ENCODE peak calls at places on chromosomes 7 and 10, in five cellular contexts. W, E, N, C and M are unnamed samples.
A peak's percentile ranks its signal among the peaks of the same experiment; 100 is the strongest.

GRCh38 chr7:45978010-45978681 is 57.1 kb upstream of the IGFBP3 start:
- DNase-seq in W (peak; percentile 95), E (peak; percentile 35), N (peak; percentile 12), C (no peak), M (no peak)

GRCh38 chr7:155090647-155091046 is 20.5 kb downstream of the HTR5A start:
- DNase-seq in W (no peak), E (no peak), N (no peak), C (no peak), M (no peak)

GRCh38 chr10:100009793-100010676 is at the start of gene DNMBP:
- DNase-seq in W (no peak), E (peak; percentile 94), N (peak; percentile 31), C (peak; percentile 94), M (no peak)

GRCh38 chr10:31020128-31020527 is 11.5 kb downstream of the ZNF438 start:
- DNase-seq in W (no peak), E (no peak), N (no peak), C (no peak), M (no peak)

GRCh38 chr7:96052860-96053452 is 268.9 kb downstream of the SLC25A13 start:
- DNase-seq in W (no peak), E (no peak), N (peak; percentile 89), C (no peak), M (no peak)

GRCh38 chr7:154566877-154567276 is 436.0 kb downstream of the PAXIP1 start:
- DNase-seq in W (no peak), E (no peak), N (no peak), C (no peak), M (no peak)

GRCh38 chr10:88116491-88116890 is 253.1 kb downstream of the PTEN start:
- DNase-seq in W (no peak), E (no peak), N (no peak), C (peak; percentile 27), M (no peak)

GRCh38 chr7:924541-925231 is 29.8 kb downstream of the ADAP1 start:
- DNase-seq in W (no peak), E (no peak), N (no peak), C (no peak), M (no peak)

GRCh38 chr7:43071604-43072003 is 40.8 kb upstream of the HECW1 start:
- DNase-seq in W (no peak), E (no peak), N (no peak), C (peak; percentile 73), M (no peak)

GRCh38 chr10:18079665-18080295 is 60.4 kb upstream of the CACNB2 start:
- DNase-seq in W (no peak), E (no peak), N (no peak), C (no peak), M (no peak)

GRCh38 chr7:30920584-30921539 is 9.2 kb downstream of the AQP1 start:
- DNase-seq in W (no peak), E (peak; percentile 56), N (no peak), C (no peak), M (no peak)

GRCh38 chr10:29355436-29355991 is 66.6 kb downstream of the LYZL1 start:
- DNase-seq in W (no peak), E (no peak), N (no peak), C (no peak), M (no peak)

GRCh38 chr10:13890617-13891541 is 304.1 kb downstream of the PRPF18 start:
- DNase-seq in W (peak; percentile 26), E (peak; percentile 48), N (peak; percentile 37), C (no peak), M (no peak)

GRCh38 chr10:61545170-61545569 is 92.0 kb upstream of the TMEM26 start:
- DNase-seq in W (no peak), E (no peak), N (no peak), C (no peak), M (no peak)

GRCh38 chr7:5408777-5409176 is 14.9 kb downstream of the TNRC18 start:
- DNase-seq in W (no peak), E (no peak), N (no peak), C (no peak), M (no peak)

GRCh38 chr7:17239683-17240521 is 58.5 kb upstream of the AHR start:
- DNase-seq in W (no peak), E (no peak), N (no peak), C (no peak), M (no peak)

GRCh38 chr10:90805211-90805610 is 52.6 kb downstream of the HTR7 start:
- DNase-seq in W (no peak), E (no peak), N (no peak), C (no peak), M (no peak)

GRCh38 chr10:58081353-58081752 is 186.3 kb downstream of the IPMK start:
- DNase-seq in W (no peak), E (no peak), N (no peak), C (no peak), M (no peak)

GRCh38 chr10:5975641-5976473 is 1.5 kb downstream of the IL15RA start:
- DNase-seq in W (no peak), E (no peak), N (no peak), C (peak; percentile 52), M (no peak)

GRCh38 chr7:130941322-130942210 is 207.6 kb upstream of the KLF14 start:
- DNase-seq in W (no peak), E (no peak), N (no peak), C (peak; percentile 37), M (no peak)

GRCh38 chr7:129225206-129225930 is 538 bp downstream of the AHCYL2 start:
- DNase-seq in W (no peak), E (no peak), N (peak; percentile 45), C (peak; percentile 71), M (no peak)

GRCh38 chr7:54831046-54831643 is 72.1 kb upstream of the SEC61G start:
- DNase-seq in W (no peak), E (no peak), N (no peak), C (no peak), M (no peak)

GRCh38 chr10:95430231-95430951 is 130.8 kb downstream of the SORBS1 start:
- DNase-seq in W (peak; percentile 11), E (peak; percentile 63), N (peak; percentile 30), C (peak; percentile 66), M (no peak)

GRCh38 chr7:105826143-105826542 is 50.3 kb downstream of the ATXN7L1 start:
- DNase-seq in W (peak; percentile 54), E (no peak), N (no peak), C (no peak), M (no peak)

GRCh38 chr7:73633323-73633722 is 9.0 kb upstream of the MLXIPL start:
- DNase-seq in W (no peak), E (no peak), N (no peak), C (no peak), M (no peak)

GRCh38 chr7:122302826-122303521 is 1.6 kb downstream of the FEZF1 start:
- DNase-seq in W (no peak), E (no peak), N (no peak), C (no peak), M (no peak)

GRCh38 chr7:135930565-135931423 is 46.4 kb downstream of the MTPN start:
- DNase-seq in W (no peak), E (no peak), N (no peak), C (no peak), M (no peak)